ENCODE peak calls at places on chromosomes 12 and 14, in six cellular contexts. One of them, this sample, is unnamed.

GRCh38 chr12:105402366-105402765 is 71.9 kb downstream of the C12orf75 start:
- DNase-seq in stomach: no peak
- DNase-seq in PC-3: no peak
- DNase-seq in mammary epithelial cell: no peak
- DNase-seq in CD8-positive, alpha-beta T cell: no peak
- DNase-seq in OCI-LY7: no peak
- DNase-seq in this sample: no peak

GRCh38 chr12:65800928-65801327 is 23.4 kb upstream of the HMGA2 start:
- DNase-seq in stomach: no peak
- DNase-seq in PC-3: no peak
- DNase-seq in mammary epithelial cell: no peak
- DNase-seq in CD8-positive, alpha-beta T cell: no peak
- DNase-seq in OCI-LY7: no peak
- DNase-seq in this sample: no peak

GRCh38 chr14:33404054-33404453 is 465.4 kb downstream of the NPAS3 start:
- DNase-seq in stomach: no peak
- DNase-seq in PC-3: peak; percentile 91
- DNase-seq in mammary epithelial cell: peak; percentile 45
- DNase-seq in CD8-positive, alpha-beta T cell: no peak
- DNase-seq in OCI-LY7: no peak
- DNase-seq in this sample: peak; percentile 41

GRCh38 chr12:103801709-103802585 is 39.1 kb downstream of the NT5DC3 start:
- DNase-seq in stomach: no peak
- DNase-seq in PC-3: peak; percentile 76
- DNase-seq in mammary epithelial cell: peak; percentile 100
- DNase-seq in CD8-positive, alpha-beta T cell: no peak
- DNase-seq in OCI-LY7: no peak
- DNase-seq in this sample: peak; percentile 91

GRCh38 chr14:99148131-99148530 is 123.9 kb downstream of the BCL11B start:
- DNase-seq in stomach: peak; percentile 8
- DNase-seq in PC-3: no peak
- DNase-seq in mammary epithelial cell: no peak
- DNase-seq in CD8-positive, alpha-beta T cell: peak; percentile 36
- DNase-seq in OCI-LY7: no peak
- DNase-seq in this sample: no peak

GRCh38 chr12:52598966-52599365 is 2.3 kb downstream of the KRT72 start:
- DNase-seq in stomach: no peak
- DNase-seq in PC-3: no peak
- DNase-seq in mammary epithelial cell: no peak
- DNase-seq in CD8-positive, alpha-beta T cell: no peak
- DNase-seq in OCI-LY7: no peak
- DNase-seq in this sample: no peak

GRCh38 chr14:22412936-22413411 is 176.1 kb downstream of the DAD1 start:
- DNase-seq in stomach: no peak
- DNase-seq in PC-3: no peak
- DNase-seq in mammary epithelial cell: no peak
- DNase-seq in CD8-positive, alpha-beta T cell: no peak
- DNase-seq in OCI-LY7: no peak
- DNase-seq in this sample: no peak

GRCh38 chr12:132428872-132429121 is 61.2 kb upstream of the FBRSL1 start:
- DNase-seq in stomach: peak; percentile 39
- DNase-seq in PC-3: no peak
- DNase-seq in mammary epithelial cell: peak; percentile 30
- DNase-seq in CD8-positive, alpha-beta T cell: no peak
- DNase-seq in OCI-LY7: no peak
- DNase-seq in this sample: peak; percentile 39

GRCh38 chr12:89552376-89552775 is 26.5 kb upstream of the POC1B start:
- DNase-seq in stomach: no peak
- DNase-seq in PC-3: peak; percentile 32
- DNase-seq in mammary epithelial cell: peak; percentile 14
- DNase-seq in CD8-positive, alpha-beta T cell: no peak
- DNase-seq in OCI-LY7: no peak
- DNase-seq in this sample: peak; percentile 55

GRCh38 chr14:34056081-34056480 is 105.2 kb upstream of the EGLN3 start:
- DNase-seq in stomach: no peak
- DNase-seq in PC-3: no peak
- DNase-seq in mammary epithelial cell: no peak
- DNase-seq in CD8-positive, alpha-beta T cell: no peak
- DNase-seq in OCI-LY7: no peak
- DNase-seq in this sample: no peak

GRCh38 chr12:132559652-132560420 is 50.5 kb downstream of the LRCOL1 start:
- DNase-seq in stomach: peak; percentile 49
- DNase-seq in PC-3: peak; percentile 73
- DNase-seq in mammary epithelial cell: peak; percentile 40
- DNase-seq in CD8-positive, alpha-beta T cell: no peak
- DNase-seq in OCI-LY7: peak; percentile 75
- DNase-seq in this sample: peak; percentile 76

GRCh38 chr14:82410064-82410463 is 876.4 kb upstream of the SEL1L start:
- DNase-seq in stomach: no peak
- DNase-seq in PC-3: no peak
- DNase-seq in mammary epithelial cell: no peak
- DNase-seq in CD8-positive, alpha-beta T cell: no peak
- DNase-seq in OCI-LY7: no peak
- DNase-seq in this sample: no peak

GRCh38 chr12:49054096-49054495 is 6.5 kb downstream of the KMT2D start:
- DNase-seq in stomach: no peak
- DNase-seq in PC-3: no peak
- DNase-seq in mammary epithelial cell: no peak
- DNase-seq in CD8-positive, alpha-beta T cell: no peak
- DNase-seq in OCI-LY7: no peak
- DNase-seq in this sample: no peak

GRCh38 chr12:116026346-116026745 is 251.1 kb downstream of the MED13L start:
- DNase-seq in stomach: no peak
- DNase-seq in PC-3: no peak
- DNase-seq in mammary epithelial cell: no peak
- DNase-seq in CD8-positive, alpha-beta T cell: no peak
- DNase-seq in OCI-LY7: no peak
- DNase-seq in this sample: no peak

GRCh38 chr14:92844220-92844619 is 50.1 kb downstream of the GOLGA5 start:
- DNase-seq in stomach: no peak
- DNase-seq in PC-3: peak; percentile 39
- DNase-seq in mammary epithelial cell: no peak
- DNase-seq in CD8-positive, alpha-beta T cell: no peak
- DNase-seq in OCI-LY7: no peak
- DNase-seq in this sample: peak; percentile 33

GRCh38 chr14:95463173-95463901 is 53.1 kb downstream of the SYNE3 start:
- DNase-seq in stomach: peak; percentile 62
- DNase-seq in PC-3: no peak
- DNase-seq in mammary epithelial cell: no peak
- DNase-seq in CD8-positive, alpha-beta T cell: peak; percentile 79
- DNase-seq in OCI-LY7: peak; percentile 86
- DNase-seq in this sample: no peak

GRCh38 chr14:70181276-70181675 is 7.5 kb downstream of the SLC8A3 start:
- DNase-seq in stomach: no peak
- DNase-seq in PC-3: no peak
- DNase-seq in mammary epithelial cell: no peak
- DNase-seq in CD8-positive, alpha-beta T cell: no peak
- DNase-seq in OCI-LY7: no peak
- DNase-seq in this sample: no peak

GRCh38 chr14:102532204-102532658 is 22.7 kb upstream of the ANKRD9 start:
- DNase-seq in stomach: no peak
- DNase-seq in PC-3: peak; percentile 68
- DNase-seq in mammary epithelial cell: peak; percentile 83
- DNase-seq in CD8-positive, alpha-beta T cell: no peak
- DNase-seq in OCI-LY7: no peak
- DNase-seq in this sample: peak; percentile 93

GRCh38 chr12:62296001-62296400 is 35.8 kb downstream of the USP15 start:
- DNase-seq in stomach: no peak
- DNase-seq in PC-3: no peak
- DNase-seq in mammary epithelial cell: no peak
- DNase-seq in CD8-positive, alpha-beta T cell: no peak
- DNase-seq in OCI-LY7: no peak
- DNase-seq in this sample: no peak

GRCh38 chr14:61841145-61841544 is 78.9 kb downstream of the SNAPC1 start:
- DNase-seq in stomach: no peak
- DNase-seq in PC-3: peak; percentile 50
- DNase-seq in mammary epithelial cell: no peak
- DNase-seq in CD8-positive, alpha-beta T cell: no peak
- DNase-seq in OCI-LY7: no peak
- DNase-seq in this sample: no peak

GRCh38 chr12:75635606-75636444 is 124.4 kb upstream of the KRR1 start:
- DNase-seq in stomach: no peak
- DNase-seq in PC-3: peak; percentile 85
- DNase-seq in mammary epithelial cell: peak; percentile 91
- DNase-seq in CD8-positive, alpha-beta T cell: no peak
- DNase-seq in OCI-LY7: no peak
- DNase-seq in this sample: peak; percentile 72

GRCh38 chr12:77999074-77999715 is 168.5 kb downstream of the NAV3 start:
- DNase-seq in stomach: no peak
- DNase-seq in PC-3: no peak
- DNase-seq in mammary epithelial cell: no peak
- DNase-seq in CD8-positive, alpha-beta T cell: no peak
- DNase-seq in OCI-LY7: peak; percentile 84
- DNase-seq in this sample: no peak

GRCh38 chr12:104583311-104583710 is 126.6 kb downstream of the CHST11 start:
- DNase-seq in stomach: no peak
- DNase-seq in PC-3: no peak
- DNase-seq in mammary epithelial cell: no peak
- DNase-seq in CD8-positive, alpha-beta T cell: no peak
- DNase-seq in OCI-LY7: peak; percentile 65
- DNase-seq in this sample: no peak

GRCh38 chr12:72471806-72472205 is 199.6 kb downstream of the TRHDE start:
- DNase-seq in stomach: no peak
- DNase-seq in PC-3: no peak
- DNase-seq in mammary epithelial cell: no peak
- DNase-seq in CD8-positive, alpha-beta T cell: no peak
- DNase-seq in OCI-LY7: no peak
- DNase-seq in this sample: no peak

GRCh38 chr12:3190101-3190500 is 112.9 kb downstream of the TSPAN9 start:
- DNase-seq in stomach: no peak
- DNase-seq in PC-3: no peak
- DNase-seq in mammary epithelial cell: no peak
- DNase-seq in CD8-positive, alpha-beta T cell: no peak
- DNase-seq in OCI-LY7: no peak
- DNase-seq in this sample: no peak

GRCh38 chr12:28698541-28698940 is 450.5 kb upstream of the FAR2 start:
- DNase-seq in stomach: no peak
- DNase-seq in PC-3: no peak
- DNase-seq in mammary epithelial cell: no peak
- DNase-seq in CD8-positive, alpha-beta T cell: no peak
- DNase-seq in OCI-LY7: no peak
- DNase-seq in this sample: no peak

GRCh38 chr12:132194056-132194455 is 49.8 kb downstream of the NOC4L start:
- DNase-seq in stomach: no peak
- DNase-seq in PC-3: no peak
- DNase-seq in mammary epithelial cell: no peak
- DNase-seq in CD8-positive, alpha-beta T cell: no peak
- DNase-seq in OCI-LY7: peak; percentile 15
- DNase-seq in this sample: no peak

GRCh38 chr12:78018146-78018910 is 187.6 kb downstream of the NAV3 start:
- DNase-seq in stomach: no peak
- DNase-seq in PC-3: no peak
- DNase-seq in mammary epithelial cell: no peak
- DNase-seq in CD8-positive, alpha-beta T cell: no peak
- DNase-seq in OCI-LY7: no peak
- DNase-seq in this sample: no peak

GRCh38 chr14:24313912-24314311 is 2.6 kb downstream of the LTB4R start:
- DNase-seq in stomach: no peak
- DNase-seq in PC-3: no peak
- DNase-seq in mammary epithelial cell: no peak
- DNase-seq in CD8-positive, alpha-beta T cell: no peak
- DNase-seq in OCI-LY7: no peak
- DNase-seq in this sample: no peak

GRCh38 chr14:90109858-90110257 is 48.1 kb downstream of the KCNK13 start:
- DNase-seq in stomach: no peak
- DNase-seq in PC-3: peak; percentile 69
- DNase-seq in mammary epithelial cell: no peak
- DNase-seq in CD8-positive, alpha-beta T cell: no peak
- DNase-seq in OCI-LY7: no peak
- DNase-seq in this sample: peak; percentile 6
- TF ChIP-seq CTCF in stomach: no peak
- TF ChIP-seq CTCF in PC-3: peak; percentile 64
- TF ChIP-seq CTCF in mammary epithelial cell: peak; percentile 39
- TF ChIP-seq CTCF in CD8-positive, alpha-beta T cell: no peak
- TF ChIP-seq CTCF in OCI-LY7: peak; percentile 47
- TF ChIP-seq CTCF in this sample: peak; percentile 24

GRCh38 chr14:96888593-96888992 is 91.4 kb downstream of the VRK1 start:
- DNase-seq in stomach: no peak
- DNase-seq in PC-3: no peak
- DNase-seq in mammary epithelial cell: no peak
- DNase-seq in CD8-positive, alpha-beta T cell: no peak
- DNase-seq in OCI-LY7: no peak
- DNase-seq in this sample: no peak
- H3K4me3 ChIP-seq in stomach: no peak overlapping the region
- H3K4me3 ChIP-seq in PC-3: no peak overlapping the region
- H3K4me3 ChIP-seq in mammary epithelial cell: no peak overlapping the region
- H3K4me3 ChIP-seq in CD8-positive, alpha-beta T cell: no peak overlapping the region
- H3K4me3 ChIP-seq in OCI-LY7: no peak overlapping the region
- H3K4me3 ChIP-seq in this sample: no peak overlapping the region

GRCh38 chr12:56724660-56724988 is 475 bp downstream of the NACA start:
- DNase-seq in stomach: no peak
- DNase-seq in PC-3: no peak
- DNase-seq in mammary epithelial cell: no peak
- DNase-seq in CD8-positive, alpha-beta T cell: no peak
- DNase-seq in OCI-LY7: no peak
- DNase-seq in this sample: no peak
- TF ChIP-seq CTCF in stomach: no peak
- TF ChIP-seq CTCF in PC-3: no peak
- TF ChIP-seq CTCF in mammary epithelial cell: no peak
- TF ChIP-seq CTCF in CD8-positive, alpha-beta T cell: no peak
- TF ChIP-seq CTCF in OCI-LY7: no peak
- TF ChIP-seq CTCF in this sample: no peak

DNA sequence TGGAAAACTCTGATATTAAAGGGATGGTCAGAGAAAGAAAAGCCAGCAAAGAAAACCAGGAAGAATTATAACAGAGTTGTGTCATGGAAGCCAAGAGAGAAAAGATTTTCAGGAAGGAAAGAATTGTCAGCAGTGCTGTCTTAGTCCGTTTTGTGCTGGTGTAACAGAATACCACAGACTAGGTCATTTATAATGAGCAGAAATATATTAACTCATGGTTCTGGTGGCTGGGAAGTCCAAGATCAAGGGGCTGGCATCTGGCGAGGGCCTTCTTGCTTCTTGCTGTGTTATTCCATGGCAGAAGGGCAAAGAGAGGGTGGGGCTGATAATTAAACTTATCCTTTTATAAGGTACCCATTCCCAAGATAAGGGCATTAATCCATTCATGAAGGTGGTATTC is 6.4 kb upstream of the INHBE start:
- DNase-seq in stomach: no peak
- DNase-seq in PC-3: no peak
- DNase-seq in mammary epithelial cell: no peak
- DNase-seq in CD8-positive, alpha-beta T cell: no peak
- DNase-seq in OCI-LY7: no peak
- DNase-seq in this sample: no peak
- H3K4me3 ChIP-seq in stomach: no peak overlapping the region
- H3K4me3 ChIP-seq in PC-3: no peak overlapping the region
- H3K4me3 ChIP-seq in mammary epithelial cell: no peak overlapping the region
- H3K4me3 ChIP-seq in CD8-positive, alpha-beta T cell: no peak overlapping the region
- H3K4me3 ChIP-seq in OCI-LY7: no peak overlapping the region
- H3K4me3 ChIP-seq in this sample: no peak overlapping the region

GRCh38 chr14:56247495-56248087 is 129.4 kb downstream of the PELI2 start:
- DNase-seq in stomach: no peak
- DNase-seq in PC-3: peak; percentile 74
- DNase-seq in mammary epithelial cell: no peak
- DNase-seq in CD8-positive, alpha-beta T cell: no peak
- DNase-seq in OCI-LY7: peak; percentile 18
- DNase-seq in this sample: peak; percentile 41
- TF ChIP-seq CTCF in stomach: no peak
- TF ChIP-seq CTCF in PC-3: peak; percentile 94
- TF ChIP-seq CTCF in mammary epithelial cell: peak; percentile 18
- TF ChIP-seq CTCF in CD8-positive, alpha-beta T cell: no peak
- TF ChIP-seq CTCF in OCI-LY7: peak; percentile 74
- TF ChIP-seq CTCF in this sample: peak; percentile 47

This sample was measured in epithelial cell of esophagus.